ENCODE peak calls at places on chromosomes 16 and 17, in eight cellular contexts. T is glomerular endothelial cell, Z is NCI-H2081, Y is RCC 7860, L is smooth muscle cell of the brain vasculature, Q is sigmoid colon, V is stromal cell of bone marrow, X is M059J. C is an unnamed sample.

GRCh38 chr16:69924777-69925191 is 26.4 kb upstream of the CLEC18A start:
- DNase-seq in T (no peak), Z (no peak), V (peak; percentile 84), Y (peak; percentile 43), Q (peak; percentile 74), L (no peak), X (no peak), C (no peak)

GRCh38 chr16:72124761-72125634 is 31.4 kb downstream of the DHX38 start:
- DNase-seq in X (peak; percentile 72), L (peak; percentile 57), Z (peak; percentile 57), V (peak; percentile 53), Q (peak; percentile 81), T (peak; percentile 37), Y (peak; percentile 48), C (peak; percentile 75)

GRCh38 chr16:20611350-20611902 is 35.3 kb upstream of the ACSM2B start:
- DNase-seq in Q (peak; percentile 87), T (no peak), L (no peak), V (no peak), X (no peak), Z (no peak), Y (no peak), C (peak; percentile 97)

GRCh38 chr16:46650224-46650623 is 29.0 kb upstream of the SHCBP1 start:
- DNase-seq in Y (no peak), V (peak; percentile 79), Z (no peak), L (no peak), Q (peak; percentile 81), T (no peak), X (no peak), C (no peak)

GRCh38 chr17:63358111-63358839 is 87.8 kb downstream of the CYB561 start:
- DNase-seq in V (peak; percentile 69), Y (peak; percentile 71), Z (no peak), X (peak; percentile 90), T (peak; percentile 12), Q (no peak), L (peak; percentile 61), C (no peak)

GRCh38 chr17:27475070-27475673 is 18.9 kb downstream of the KSR1 start:
- DNase-seq in V (no peak), X (no peak), L (no peak), Z (no peak), T (no peak), Y (no peak), Q (no peak), C (no peak)

GRCh38 chr17:8464941-8465340 is 29.3 kb downstream of the NDEL1 start:
- DNase-seq in X (no peak), Q (no peak), Y (no peak), V (no peak), T (no peak), L (no peak), Z (no peak), C (no peak)

GRCh38 chr17:4540224-4541040 is 14.8 kb downstream of the MYBBP1A start:
- DNase-seq in Q (peak; percentile 66), X (no peak), T (no peak), Z (no peak), V (no peak), L (no peak), Y (no peak), C (peak; percentile 37)

GRCh38 chr17:81325974-81326358 is 30.9 kb upstream of the SLC38A10 start:
- DNase-seq in V (no peak), T (no peak), Q (no peak), X (no peak), Z (no peak), L (no peak), Y (no peak), C (no peak)

GRCh38 chr17:27545562-27546229 is 85.3 kb upstream of the LGALS9 start:
- DNase-seq in X (peak; percentile 77), T (no peak), Y (no peak), Q (no peak), L (no peak), V (no peak), Z (no peak), C (no peak)

GRCh38 chr17:80034977-80035686 is 540 bp downstream of the TBC1D16 start:
- DNase-seq in X (peak; percentile 46), L (no peak), Z (peak; percentile 23), Q (no peak), T (no peak), Y (no peak), V (no peak), C (peak; percentile 41)

GRCh38 chr16:71406724-71407123 is 35.1 kb downstream of the TLE7 start:
- DNase-seq in X (no peak), Q (no peak), T (no peak), L (no peak), Z (no peak), V (no peak), Y (no peak), C (no peak)

GRCh38 chr16:13390986-13391305 is 489.5 kb downstream of the SHISA9 start:
- DNase-seq in L (no peak), Z (no peak), T (no peak), X (no peak), Y (no peak), V (no peak), Q (no peak), C (no peak)

GRCh38 chr16:89017956-89018604 is 41.1 kb upstream of the CBFA2T3 start:
- DNase-seq in Q (peak; percentile 32), Y (no peak), V (no peak), L (no peak), X (peak; percentile 9), Z (no peak), T (no peak), C (no peak)

GRCh38 chr17:57356722-57357391 is 100.5 kb downstream of the MSI2 start:
- DNase-seq in Q (no peak), V (no peak), Y (no peak), T (no peak), Z (peak; percentile 47), X (peak; percentile 22), L (no peak), C (no peak)

GRCh38 chr16:20704281-20704680 is 6.8 kb upstream of the ACSM1 start:
- DNase-seq in Z (no peak), V (no peak), X (peak; percentile 5), T (no peak), Q (no peak), L (no peak), Y (no peak), C (no peak)

GRCh38 chr17:15354256-15354655 is 12.9 kb upstream of the TEKT3 start:
- DNase-seq in X (no peak), T (no peak), Z (no peak), L (no peak), V (no peak), Y (no peak), Q (no peak), C (no peak)

GRCh38 chr16:68035227-68035626 is 12.1 kb downstream of the DUS2 start:
- DNase-seq in Y (no peak), X (peak; percentile 27), V (no peak), L (no peak), T (no peak), Q (no peak), Z (no peak), C (no peak)

GRCh38 chr17:81869221-81870154 is 1.6 kb downstream of the ARHGDIA start:
- DNase-seq in Y (no peak), Z (peak; percentile 30), Q (peak; percentile 73), X (no peak), T (no peak), L (no peak), V (no peak), C (peak; percentile 54)

GRCh38 chr17:19753049-19753444 is 4.9 kb upstream of the ALDH3A1 start:
- DNase-seq in X (peak; percentile 91), L (no peak), Y (peak; percentile 90), Q (peak; percentile 90), V (peak; percentile 40), Z (peak; percentile 9), T (no peak), C (no peak)

GRCh38 chr17:72774251-72774650 is 318.2 kb downstream of the SLC39A11 start:
- DNase-seq in T (no peak), Z (peak; percentile 47), L (no peak), Q (no peak), Y (no peak), X (no peak), V (no peak), C (no peak)

GRCh38 chr16:10981697-10982216 is 37.4 kb downstream of the CLEC16A start:
- DNase-seq in Q (no peak), Z (peak; percentile 12), Y (no peak), L (no peak), X (no peak), V (no peak), T (no peak), C (no peak)

GRCh38 chr16:85350973-85351372 is 238.7 kb upstream of the CIBAR2 start:
- DNase-seq in L (peak; percentile 98), Q (peak; percentile 98), Y (peak; percentile 91), V (peak; percentile 82), Z (peak; percentile 96), T (peak; percentile 91), X (peak; percentile 100), C (peak; percentile 88)

GRCh38 chr17:65022751-65023421 is 33.7 kb downstream of the GNA13 start:
- DNase-seq in Y (peak; percentile 70), T (no peak), X (peak; percentile 88), L (peak; percentile 26), Z (no peak), Q (no peak), V (no peak), C (peak; percentile 44)

GRCh38 chr17:61299517-61300513 is 99.8 kb upstream of the TBX2 start:
- DNase-seq in T (no peak), V (no peak), X (no peak), L (no peak), Z (no peak), Q (no peak), Y (no peak), C (no peak)

GRCh38 chr16:324451-325334 is 27.8 kb downstream of the AXIN1 start:
- DNase-seq in T (no peak), Z (no peak), V (no peak), Y (no peak), Q (no peak), X (no peak), L (no peak), C (no peak)

GRCh38 chr17:1089915-1090314 is 89.9 kb downstream of the ABR start:
- DNase-seq in L (no peak), X (no peak), Z (no peak), Y (no peak), Q (no peak), T (no peak), V (no peak), C (no peak)

GRCh38 chr16:985237-985636 is 3.7 kb downstream of the SOX8 start:
- DNase-seq in Z (no peak), X (no peak), T (no peak), Q (no peak), V (no peak), L (no peak), Y (no peak), C (no peak)

GRCh38 chr17:75366432-75366831 is 39.0 kb downstream of the GRB2 start:
- DNase-seq in X (no peak), Z (no peak), Q (no peak), T (no peak), L (no peak), Y (no peak), V (no peak), C (no peak)

GRCh38 chr16:9846362-9847099 is 335.7 kb downstream of the GRIN2A start:
- DNase-seq in Z (no peak), V (no peak), Y (no peak), T (no peak), L (no peak), X (peak; percentile 18), Q (no peak), C (no peak)

GRCh38 chr17:56707312-56708219 is 114.1 kb downstream of the NOG start:
- DNase-seq in V (no peak), X (no peak), Q (no peak), T (no peak), L (no peak), Y (no peak), Z (no peak), C (no peak)